ENCODE peak calls at places on chromosome 7, in ten cellular contexts. One of them, this sample, is unnamed.

GRCh38 chr7:135980665-135981180 is 3.6 kb upstream of the MTPN start:
- DNase-seq in IMR-90: peak
- DNase-seq in left lung: peak
- DNase-seq in ovary: no peak
- DNase-seq in kidney epithelial cell: peak
- DNase-seq in esophagus squamous epithelium: peak
- DNase-seq in gastrocnemius medialis: no peak
- DNase-seq in spleen: no peak
- DNase-seq in bronchial epithelial cell: peak
- DNase-seq in fibroblast of mammary gland: peak
- DNase-seq in this sample: peak

GRCh38 chr7:126700807-126701604 is 551.7 kb downstream of the GRM8 start:
- DNase-seq in IMR-90: peak
- DNase-seq in left lung: peak
- DNase-seq in ovary: no peak
- DNase-seq in kidney epithelial cell: peak
- DNase-seq in esophagus squamous epithelium: no peak
- DNase-seq in gastrocnemius medialis: no peak
- DNase-seq in spleen: peak
- DNase-seq in bronchial epithelial cell: peak
- DNase-seq in fibroblast of mammary gland: peak
- DNase-seq in this sample: peak

GRCh38 chr7:699260-700170 is 27.0 kb upstream of the DNAAF5 start:
- DNase-seq in IMR-90: peak
- DNase-seq in left lung: no peak
- DNase-seq in ovary: no peak
- DNase-seq in kidney epithelial cell: no peak
- DNase-seq in esophagus squamous epithelium: no peak
- DNase-seq in gastrocnemius medialis: no peak
- DNase-seq in spleen: peak
- DNase-seq in bronchial epithelial cell: no peak
- DNase-seq in fibroblast of mammary gland: no peak
- DNase-seq in this sample: peak

GRCh38 chr7:142012825-142013506 is 17.3 kb downstream of the MGAM start:
- DNase-seq in IMR-90: no peak
- DNase-seq in left lung: no peak
- DNase-seq in ovary: no peak
- DNase-seq in kidney epithelial cell: no peak
- DNase-seq in esophagus squamous epithelium: no peak
- DNase-seq in gastrocnemius medialis: no peak
- DNase-seq in spleen: no peak
- DNase-seq in bronchial epithelial cell: peak
- DNase-seq in fibroblast of mammary gland: peak
- DNase-seq in this sample: peak

GRCh38 chr7:18384491-18385143 is 110.9 kb upstream of the HDAC9 start:
- DNase-seq in IMR-90: no peak
- DNase-seq in left lung: no peak
- DNase-seq in ovary: no peak
- DNase-seq in kidney epithelial cell: no peak
- DNase-seq in esophagus squamous epithelium: no peak
- DNase-seq in gastrocnemius medialis: no peak
- DNase-seq in spleen: no peak
- DNase-seq in bronchial epithelial cell: no peak
- DNase-seq in fibroblast of mammary gland: no peak
- DNase-seq in this sample: no peak

GRCh38 chr7:16918288-16918895 is 36.6 kb upstream of the AGR3 start:
- DNase-seq in IMR-90: peak
- DNase-seq in left lung: no peak
- DNase-seq in ovary: no peak
- DNase-seq in kidney epithelial cell: no peak
- DNase-seq in esophagus squamous epithelium: no peak
- DNase-seq in gastrocnemius medialis: no peak
- DNase-seq in spleen: no peak
- DNase-seq in bronchial epithelial cell: peak
- DNase-seq in fibroblast of mammary gland: peak
- DNase-seq in this sample: peak

GRCh38 chr7:158614695-158615094 is 27.1 kb upstream of the PTPRN2 start:
- DNase-seq in IMR-90: peak
- DNase-seq in left lung: no peak
- DNase-seq in ovary: no peak
- DNase-seq in kidney epithelial cell: no peak
- DNase-seq in esophagus squamous epithelium: no peak
- DNase-seq in gastrocnemius medialis: no peak
- DNase-seq in spleen: no peak
- DNase-seq in bronchial epithelial cell: peak
- DNase-seq in fibroblast of mammary gland: peak
- DNase-seq in this sample: peak

GRCh38 chr7:55280031-55280454 is 85.1 kb upstream of the LANCL2 start:
- DNase-seq in IMR-90: peak
- DNase-seq in left lung: no peak
- DNase-seq in ovary: peak
- DNase-seq in kidney epithelial cell: no peak
- DNase-seq in esophagus squamous epithelium: no peak
- DNase-seq in gastrocnemius medialis: peak
- DNase-seq in spleen: no peak
- DNase-seq in bronchial epithelial cell: peak
- DNase-seq in fibroblast of mammary gland: peak
- DNase-seq in this sample: peak

GRCh38 chr7:98418271-98418635 is 17.4 kb upstream of the BAIAP2L1 start:
- DNase-seq in IMR-90: peak
- DNase-seq in left lung: no peak
- DNase-seq in ovary: no peak
- DNase-seq in kidney epithelial cell: no peak
- DNase-seq in esophagus squamous epithelium: no peak
- DNase-seq in gastrocnemius medialis: no peak
- DNase-seq in spleen: peak
- DNase-seq in bronchial epithelial cell: no peak
- DNase-seq in fibroblast of mammary gland: peak
- DNase-seq in this sample: peak

GRCh38 chr7:98423043-98423442 is 22.2 kb upstream of the BAIAP2L1 start:
- DNase-seq in IMR-90: peak
- DNase-seq in left lung: no peak
- DNase-seq in ovary: no peak
- DNase-seq in kidney epithelial cell: no peak
- DNase-seq in esophagus squamous epithelium: no peak
- DNase-seq in gastrocnemius medialis: no peak
- DNase-seq in spleen: no peak
- DNase-seq in bronchial epithelial cell: peak
- DNase-seq in fibroblast of mammary gland: peak
- DNase-seq in this sample: peak

GRCh38 chr7:98420966-98421612 is 20.2 kb upstream of the BAIAP2L1 start:
- DNase-seq in IMR-90: no peak
- DNase-seq in left lung: peak
- DNase-seq in ovary: peak
- DNase-seq in kidney epithelial cell: no peak
- DNase-seq in esophagus squamous epithelium: no peak
- DNase-seq in gastrocnemius medialis: no peak
- DNase-seq in spleen: peak
- DNase-seq in bronchial epithelial cell: peak
- DNase-seq in fibroblast of mammary gland: peak
- DNase-seq in this sample: peak

GRCh38 chr7:98414205-98414900 is 13.5 kb upstream of the BAIAP2L1 start:
- DNase-seq in IMR-90: no peak
- DNase-seq in left lung: no peak
- DNase-seq in ovary: no peak
- DNase-seq in kidney epithelial cell: no peak
- DNase-seq in esophagus squamous epithelium: no peak
- DNase-seq in gastrocnemius medialis: no peak
- DNase-seq in spleen: no peak
- DNase-seq in bronchial epithelial cell: no peak
- DNase-seq in fibroblast of mammary gland: no peak
- DNase-seq in this sample: no peak

DNA sequence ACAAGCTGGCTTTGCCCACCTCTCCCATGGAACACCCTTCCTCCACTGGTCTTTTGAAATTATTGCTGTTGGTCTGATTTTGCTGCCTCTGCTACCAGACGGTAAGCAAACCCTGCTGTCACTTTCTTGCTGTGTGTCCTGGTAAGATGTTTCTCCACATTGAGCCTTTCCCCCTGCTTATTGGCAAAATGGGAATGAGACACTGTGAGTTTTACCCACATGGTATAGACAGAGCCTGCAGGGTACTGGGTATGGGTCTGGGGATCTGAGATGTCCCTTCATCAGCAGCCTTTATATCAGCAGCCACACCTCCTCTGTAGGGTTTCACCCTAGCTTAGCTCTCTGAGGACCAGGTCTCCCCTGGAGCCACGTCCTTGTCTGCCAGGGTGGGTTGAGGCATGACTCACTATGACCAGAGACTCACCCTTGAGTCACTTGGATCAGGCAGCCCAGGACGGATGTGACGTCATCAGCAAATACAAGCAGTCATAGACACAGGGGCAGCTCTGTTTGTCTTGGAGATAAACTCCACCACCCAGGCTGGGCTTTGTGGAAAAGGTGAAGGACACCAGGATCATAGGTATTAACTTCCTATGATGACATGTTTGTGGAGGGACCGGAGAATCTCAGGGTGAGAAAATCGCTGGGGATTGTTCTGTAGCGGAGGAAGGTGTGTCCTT is 17.9 kb upstream of the BAIAP2L1 start:
- DNase-seq in IMR-90: peak
- DNase-seq in left lung: peak
- DNase-seq in ovary: no peak
- DNase-seq in kidney epithelial cell: peak
- DNase-seq in esophagus squamous epithelium: no peak
- DNase-seq in gastrocnemius medialis: no peak
- DNase-seq in spleen: peak
- DNase-seq in bronchial epithelial cell: peak
- DNase-seq in fibroblast of mammary gland: peak
- DNase-seq in this sample: peak
- H3K4me3 ChIP-seq in IMR-90: no peak
- H3K4me3 ChIP-seq in left lung: no peak
- H3K4me3 ChIP-seq in ovary: no peak
- H3K4me3 ChIP-seq in kidney epithelial cell: no peak
- H3K4me3 ChIP-seq in esophagus squamous epithelium: no peak
- H3K4me3 ChIP-seq in gastrocnemius medialis: no peak
- H3K4me3 ChIP-seq in spleen: no peak
- H3K4me3 ChIP-seq in bronchial epithelial cell: no peak
- H3K4me3 ChIP-seq in fibroblast of mammary gland: no peak
- H3K4me3 ChIP-seq in this sample: no peak

GRCh38 chr7:11427686-11428273 is 404.2 kb downstream of the THSD7A start:
- DNase-seq in IMR-90: peak
- DNase-seq in left lung: no peak
- DNase-seq in ovary: no peak
- DNase-seq in kidney epithelial cell: peak
- DNase-seq in esophagus squamous epithelium: no peak
- DNase-seq in gastrocnemius medialis: no peak
- DNase-seq in spleen: no peak
- DNase-seq in bronchial epithelial cell: peak
- DNase-seq in fibroblast of mammary gland: peak
- DNase-seq in this sample: peak
- TF ChIP-seq CTCF in IMR-90: peak
- TF ChIP-seq CTCF in left lung: peak
- TF ChIP-seq CTCF in ovary: peak
- TF ChIP-seq CTCF in kidney epithelial cell: peak
- TF ChIP-seq CTCF in esophagus squamous epithelium: peak
- TF ChIP-seq CTCF in gastrocnemius medialis: no peak
- TF ChIP-seq CTCF in spleen: no peak
- TF ChIP-seq CTCF in bronchial epithelial cell: peak
- TF ChIP-seq CTCF in fibroblast of mammary gland: peak
- TF ChIP-seq CTCF in this sample: peak

DNA sequence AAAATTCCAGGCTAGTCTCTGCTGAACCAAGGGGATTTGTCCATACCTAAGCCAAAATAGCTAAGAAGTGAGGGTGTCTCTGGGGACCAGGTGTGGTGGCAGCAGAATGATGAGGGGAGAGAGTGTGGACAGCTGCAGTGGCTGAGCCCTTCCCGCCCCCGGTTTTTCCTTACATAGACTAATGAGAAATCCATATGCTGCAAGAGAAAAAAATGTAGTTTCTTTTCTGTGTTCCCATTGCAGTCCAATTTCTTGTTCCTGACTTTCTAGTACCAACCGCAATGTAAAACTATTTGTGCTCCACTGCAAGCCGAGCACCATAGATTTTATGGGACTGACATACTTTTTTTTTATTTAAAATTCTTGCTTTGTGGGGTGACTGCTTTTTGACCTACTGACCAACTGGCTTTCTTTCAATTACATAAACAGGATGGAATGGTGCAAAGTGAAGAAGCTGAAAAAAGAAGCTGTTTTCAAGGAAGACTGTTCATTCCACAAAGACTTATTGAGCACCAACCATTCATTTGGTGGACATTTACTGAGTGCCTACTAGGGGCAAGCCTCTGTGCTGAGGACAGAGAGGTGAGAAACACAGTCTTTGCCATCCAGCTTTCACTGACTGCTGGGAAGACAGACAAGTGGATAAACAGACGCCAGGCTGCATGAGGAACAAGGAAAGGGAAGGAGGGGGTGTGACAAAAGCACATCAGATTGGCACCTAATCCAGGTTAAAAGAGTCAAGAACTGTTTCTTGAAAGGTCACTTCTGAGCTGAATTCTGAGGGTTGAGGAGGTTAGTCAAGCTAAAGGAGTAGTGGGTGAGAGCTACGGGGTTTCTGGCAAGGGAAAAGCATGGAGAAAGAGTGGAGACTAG is 9.7 kb downstream of the CEP41 start:
- DNase-seq in IMR-90: peak
- DNase-seq in left lung: no peak
- DNase-seq in ovary: no peak
- DNase-seq in kidney epithelial cell: no peak
- DNase-seq in esophagus squamous epithelium: no peak
- DNase-seq in gastrocnemius medialis: no peak
- DNase-seq in spleen: no peak
- DNase-seq in bronchial epithelial cell: no peak
- DNase-seq in fibroblast of mammary gland: peak
- DNase-seq in this sample: peak
- H3K4me3 ChIP-seq in IMR-90: peak
- H3K4me3 ChIP-seq in left lung: no peak
- H3K4me3 ChIP-seq in ovary: peak
- H3K4me3 ChIP-seq in kidney epithelial cell: no peak
- H3K4me3 ChIP-seq in esophagus squamous epithelium: no peak
- H3K4me3 ChIP-seq in gastrocnemius medialis: peak
- H3K4me3 ChIP-seq in spleen: no peak
- H3K4me3 ChIP-seq in bronchial epithelial cell: no peak
- H3K4me3 ChIP-seq in fibroblast of mammary gland: peak
- H3K4me3 ChIP-seq in this sample: peak

GRCh38 chr7:134879815-134880475 is 100.5 kb downstream of the CALD1 start:
- DNase-seq in IMR-90: no peak
- DNase-seq in left lung: no peak
- DNase-seq in ovary: no peak
- DNase-seq in kidney epithelial cell: no peak
- DNase-seq in esophagus squamous epithelium: no peak
- DNase-seq in gastrocnemius medialis: no peak
- DNase-seq in spleen: no peak
- DNase-seq in bronchial epithelial cell: no peak
- DNase-seq in fibroblast of mammary gland: no peak
- DNase-seq in this sample: no peak

GRCh38 chr7:134874407-134874806 is 95.0 kb downstream of the CALD1 start:
- DNase-seq in IMR-90: no peak
- DNase-seq in left lung: no peak
- DNase-seq in ovary: no peak
- DNase-seq in kidney epithelial cell: no peak
- DNase-seq in esophagus squamous epithelium: no peak
- DNase-seq in gastrocnemius medialis: no peak
- DNase-seq in spleen: no peak
- DNase-seq in bronchial epithelial cell: no peak
- DNase-seq in fibroblast of mammary gland: no peak
- DNase-seq in this sample: no peak

GRCh38 chr7:134875867-134876266 is 96.4 kb downstream of the CALD1 start:
- DNase-seq in IMR-90: peak
- DNase-seq in left lung: no peak
- DNase-seq in ovary: no peak
- DNase-seq in kidney epithelial cell: no peak
- DNase-seq in esophagus squamous epithelium: no peak
- DNase-seq in gastrocnemius medialis: no peak
- DNase-seq in spleen: no peak
- DNase-seq in bronchial epithelial cell: no peak
- DNase-seq in fibroblast of mammary gland: peak
- DNase-seq in this sample: peak

GRCh38 chr7:134882481-134882880 is 103.0 kb downstream of the CALD1 start:
- DNase-seq in IMR-90: no peak
- DNase-seq in left lung: no peak
- DNase-seq in ovary: no peak
- DNase-seq in kidney epithelial cell: no peak
- DNase-seq in esophagus squamous epithelium: no peak
- DNase-seq in gastrocnemius medialis: no peak
- DNase-seq in spleen: no peak
- DNase-seq in bronchial epithelial cell: no peak
- DNase-seq in fibroblast of mammary gland: no peak
- DNase-seq in this sample: no peak

DNA sequence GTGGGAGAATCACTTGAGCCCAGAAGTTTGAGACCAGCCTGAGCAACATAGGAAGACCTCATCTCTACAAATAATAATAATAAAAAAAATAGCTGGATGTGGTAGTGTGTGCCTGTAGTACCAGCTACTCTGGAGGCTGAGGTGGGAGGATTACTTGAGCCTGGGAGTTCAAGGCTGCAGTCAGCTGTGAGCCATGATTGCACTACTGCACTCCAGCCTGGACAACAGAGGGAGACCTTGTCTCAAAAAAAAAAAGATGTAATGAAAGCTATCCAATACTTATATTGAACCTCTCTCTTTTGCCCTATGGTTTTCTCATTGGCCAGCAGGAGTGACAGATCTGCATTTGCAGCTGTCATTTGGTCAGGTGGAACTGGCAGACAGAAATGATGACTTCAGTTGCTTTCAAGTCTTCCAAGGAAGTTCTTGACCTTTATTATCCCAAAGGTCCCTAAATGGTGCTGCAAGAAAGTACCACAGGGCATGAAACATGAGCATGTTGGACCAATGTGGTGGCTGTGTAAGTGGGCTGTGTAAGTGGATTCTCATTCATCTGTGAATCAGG is 99.4 kb downstream of the CALD1 start:
- DNase-seq in IMR-90: no peak
- DNase-seq in left lung: no peak
- DNase-seq in ovary: no peak
- DNase-seq in kidney epithelial cell: no peak
- DNase-seq in esophagus squamous epithelium: no peak
- DNase-seq in gastrocnemius medialis: no peak
- DNase-seq in spleen: no peak
- DNase-seq in bronchial epithelial cell: no peak
- DNase-seq in fibroblast of mammary gland: no peak
- DNase-seq in this sample: no peak
- TF ChIP-seq CTCF in IMR-90: no peak
- TF ChIP-seq CTCF in left lung: no peak
- TF ChIP-seq CTCF in ovary: no peak
- TF ChIP-seq CTCF in kidney epithelial cell: no peak
- TF ChIP-seq CTCF in esophagus squamous epithelium: no peak
- TF ChIP-seq CTCF in gastrocnemius medialis: no peak
- TF ChIP-seq CTCF in spleen: no peak
- TF ChIP-seq CTCF in bronchial epithelial cell: no peak
- TF ChIP-seq CTCF in fibroblast of mammary gland: no peak
- TF ChIP-seq CTCF in this sample: no peak

This sample was measured in choroid plexus epithelial cell.